ENCODE peak calls at places on chromosomes 11 and 22, in five cellular contexts. One of them, this sample, is unnamed.

GRCh38 chr22:50222508-50222907 is 21.7 kb downstream of the SELENOO start:
- DNase-seq in NCI-H510A: no peak
- DNase-seq in AG09309: no peak
- DNase-seq in stimulated activated CD4-positive, alpha-beta T cell treated with anti-CD3 and anti-CD28 coated beads, Interleukin-2, amount 100 ng/mL, for 24 hours: no peak
- DNase-seq in HTR-8/SVneo: no peak
- DNase-seq in this sample: no peak

GRCh38 chr11:35461917-35462316 is 42.6 kb upstream of the SLC1A2 start:
- DNase-seq in stimulated activated CD4-positive, alpha-beta T cell treated with anti-CD3 and anti-CD28 coated beads, Interleukin-2, amount 100 ng/mL, for 24 hours: no peak
- DNase-seq in HTR-8/SVneo: no peak
- DNase-seq in NCI-H510A: no peak
- DNase-seq in AG09309: no peak
- DNase-seq in this sample: no peak

GRCh38 chr11:130646881-130647280 is 198.4 kb downstream of the ADAMTS15 start:
- DNase-seq in AG09309: no peak
- DNase-seq in HTR-8/SVneo: no peak
- DNase-seq in stimulated activated CD4-positive, alpha-beta T cell treated with anti-CD3 and anti-CD28 coated beads, Interleukin-2, amount 100 ng/mL, for 24 hours: no peak
- DNase-seq in NCI-H510A: no peak
- DNase-seq in this sample: no peak

GRCh38 chr22:45934659-45935341 is 42.2 kb downstream of the WNT7B start:
- DNase-seq in stimulated activated CD4-positive, alpha-beta T cell treated with anti-CD3 and anti-CD28 coated beads, Interleukin-2, amount 100 ng/mL, for 24 hours: no peak
- DNase-seq in AG09309: peak; percentile 68
- DNase-seq in HTR-8/SVneo: peak; percentile 70
- DNase-seq in NCI-H510A: no peak
- DNase-seq in this sample: peak; percentile 79

GRCh38 chr22:22787805-22788459 is 99.7 kb upstream of the IGLL5 start:
- DNase-seq in HTR-8/SVneo: peak; percentile 11
- DNase-seq in AG09309: peak; percentile 1
- DNase-seq in stimulated activated CD4-positive, alpha-beta T cell treated with anti-CD3 and anti-CD28 coated beads, Interleukin-2, amount 100 ng/mL, for 24 hours: peak; percentile 76
- DNase-seq in NCI-H510A: peak; percentile 25
- DNase-seq in this sample: peak; percentile 72

GRCh38 chr11:63999349-64000025 is 13.2 kb downstream of the OTUB1 start:
- DNase-seq in stimulated activated CD4-positive, alpha-beta T cell treated with anti-CD3 and anti-CD28 coated beads, Interleukin-2, amount 100 ng/mL, for 24 hours: peak; percentile 68
- DNase-seq in HTR-8/SVneo: no peak
- DNase-seq in NCI-H510A: no peak
- DNase-seq in AG09309: no peak
- DNase-seq in this sample: peak; percentile 67

GRCh38 chr11:28144808-28145207 is 36.6 kb downstream of the METTL15 start:
- DNase-seq in HTR-8/SVneo: no peak
- DNase-seq in NCI-H510A: no peak
- DNase-seq in stimulated activated CD4-positive, alpha-beta T cell treated with anti-CD3 and anti-CD28 coated beads, Interleukin-2, amount 100 ng/mL, for 24 hours: no peak
- DNase-seq in AG09309: peak; percentile 14
- DNase-seq in this sample: no peak

GRCh38 chr11:48093323-48093722 is 113.0 kb downstream of the PTPRJ start:
- DNase-seq in NCI-H510A: no peak
- DNase-seq in AG09309: no peak
- DNase-seq in HTR-8/SVneo: no peak
- DNase-seq in stimulated activated CD4-positive, alpha-beta T cell treated with anti-CD3 and anti-CD28 coated beads, Interleukin-2, amount 100 ng/mL, for 24 hours: no peak
- DNase-seq in this sample: no peak

GRCh38 chr11:121358775-121359174 is 66.2 kb downstream of the SC5D start:
- DNase-seq in HTR-8/SVneo: no peak
- DNase-seq in stimulated activated CD4-positive, alpha-beta T cell treated with anti-CD3 and anti-CD28 coated beads, Interleukin-2, amount 100 ng/mL, for 24 hours: no peak
- DNase-seq in NCI-H510A: no peak
- DNase-seq in AG09309: no peak
- DNase-seq in this sample: no peak

GRCh38 chr11:1194977-1195689 is 27.7 kb upstream of the MUC5B start:
- DNase-seq in stimulated activated CD4-positive, alpha-beta T cell treated with anti-CD3 and anti-CD28 coated beads, Interleukin-2, amount 100 ng/mL, for 24 hours: no peak
- DNase-seq in HTR-8/SVneo: no peak
- DNase-seq in NCI-H510A: no peak
- DNase-seq in AG09309: no peak
- DNase-seq in this sample: no peak

GRCh38 chr11:9802291-9802861 is 138.5 kb downstream of the SWAP70 start:
- DNase-seq in HTR-8/SVneo: no peak
- DNase-seq in stimulated activated CD4-positive, alpha-beta T cell treated with anti-CD3 and anti-CD28 coated beads, Interleukin-2, amount 100 ng/mL, for 24 hours: no peak
- DNase-seq in AG09309: peak; percentile 91
- DNase-seq in NCI-H510A: no peak
- DNase-seq in this sample: peak; percentile 64

GRCh38 chr22:41603873-41604332 is 14.3 kb upstream of the PMM1 start:
- DNase-seq in NCI-H510A: no peak
- DNase-seq in AG09309: no peak
- DNase-seq in HTR-8/SVneo: no peak
- DNase-seq in stimulated activated CD4-positive, alpha-beta T cell treated with anti-CD3 and anti-CD28 coated beads, Interleukin-2, amount 100 ng/mL, for 24 hours: peak; percentile 69
- DNase-seq in this sample: no peak

GRCh38 chr11:100612766-100613165 is 74.3 kb upstream of the ARHGAP42 start:
- DNase-seq in HTR-8/SVneo: no peak
- DNase-seq in stimulated activated CD4-positive, alpha-beta T cell treated with anti-CD3 and anti-CD28 coated beads, Interleukin-2, amount 100 ng/mL, for 24 hours: no peak
- DNase-seq in NCI-H510A: no peak
- DNase-seq in AG09309: no peak
- DNase-seq in this sample: no peak

GRCh38 chr11:47268448-47269001 is 1.4 kb upstream of the MADD start:
- DNase-seq in NCI-H510A: no peak
- DNase-seq in AG09309: no peak
- DNase-seq in HTR-8/SVneo: no peak
- DNase-seq in stimulated activated CD4-positive, alpha-beta T cell treated with anti-CD3 and anti-CD28 coated beads, Interleukin-2, amount 100 ng/mL, for 24 hours: no peak
- DNase-seq in this sample: no peak

GRCh38 chr11:128367573-128367972 is 219.8 kb downstream of the ETS1 start:
- DNase-seq in stimulated activated CD4-positive, alpha-beta T cell treated with anti-CD3 and anti-CD28 coated beads, Interleukin-2, amount 100 ng/mL, for 24 hours: peak; percentile 29
- DNase-seq in HTR-8/SVneo: no peak
- DNase-seq in AG09309: no peak
- DNase-seq in NCI-H510A: no peak
- DNase-seq in this sample: no peak

GRCh38 chr11:17602105-17603001 is 55.3 kb downstream of the OTOG start:
- DNase-seq in NCI-H510A: no peak
- DNase-seq in AG09309: no peak
- DNase-seq in HTR-8/SVneo: no peak
- DNase-seq in stimulated activated CD4-positive, alpha-beta T cell treated with anti-CD3 and anti-CD28 coated beads, Interleukin-2, amount 100 ng/mL, for 24 hours: peak; percentile 8
- DNase-seq in this sample: peak; percentile 4

GRCh38 chr11:33052241-33052640 is 12.9 kb downstream of the TCP11L1 start:
- DNase-seq in AG09309: no peak
- DNase-seq in NCI-H510A: no peak
- DNase-seq in stimulated activated CD4-positive, alpha-beta T cell treated with anti-CD3 and anti-CD28 coated beads, Interleukin-2, amount 100 ng/mL, for 24 hours: no peak
- DNase-seq in HTR-8/SVneo: no peak
- DNase-seq in this sample: no peak

GRCh38 chr11:134040386-134041297 is 28.2 kb upstream of the JAM3 start:
- DNase-seq in NCI-H510A: no peak
- DNase-seq in HTR-8/SVneo: no peak
- DNase-seq in AG09309: no peak
- DNase-seq in stimulated activated CD4-positive, alpha-beta T cell treated with anti-CD3 and anti-CD28 coated beads, Interleukin-2, amount 100 ng/mL, for 24 hours: no peak
- DNase-seq in this sample: no peak

GRCh38 chr22:20354238-20354975 is 34.5 kb upstream of the DGCR6L start:
- DNase-seq in NCI-H510A: no peak
- DNase-seq in HTR-8/SVneo: no peak
- DNase-seq in AG09309: no peak
- DNase-seq in stimulated activated CD4-positive, alpha-beta T cell treated with anti-CD3 and anti-CD28 coated beads, Interleukin-2, amount 100 ng/mL, for 24 hours: no peak
- DNase-seq in this sample: no peak

GRCh38 chr11:198236-198806 is 5.4 kb downstream of the SCGB1C1 start:
- DNase-seq in stimulated activated CD4-positive, alpha-beta T cell treated with anti-CD3 and anti-CD28 coated beads, Interleukin-2, amount 100 ng/mL, for 24 hours: no peak
- DNase-seq in AG09309: no peak
- DNase-seq in HTR-8/SVneo: no peak
- DNase-seq in NCI-H510A: no peak
- DNase-seq in this sample: no peak

GRCh38 chr11:46865340-46865739 is 19.3 kb upstream of the CKAP5 start:
- DNase-seq in HTR-8/SVneo: no peak
- DNase-seq in stimulated activated CD4-positive, alpha-beta T cell treated with anti-CD3 and anti-CD28 coated beads, Interleukin-2, amount 100 ng/mL, for 24 hours: no peak
- DNase-seq in NCI-H510A: no peak
- DNase-seq in AG09309: peak; percentile 25
- DNase-seq in this sample: peak; percentile 75

GRCh38 chr11:75427181-75427580 is 5.8 kb downstream of the KLHL35 start:
- DNase-seq in HTR-8/SVneo: no peak
- DNase-seq in AG09309: no peak
- DNase-seq in stimulated activated CD4-positive, alpha-beta T cell treated with anti-CD3 and anti-CD28 coated beads, Interleukin-2, amount 100 ng/mL, for 24 hours: no peak
- DNase-seq in NCI-H510A: no peak
- DNase-seq in this sample: no peak

GRCh38 chr11:28581286-28582242 is 473.4 kb downstream of the METTL15 start:
- DNase-seq in AG09309: peak; percentile 46
- DNase-seq in NCI-H510A: no peak
- DNase-seq in HTR-8/SVneo: no peak
- DNase-seq in stimulated activated CD4-positive, alpha-beta T cell treated with anti-CD3 and anti-CD28 coated beads, Interleukin-2, amount 100 ng/mL, for 24 hours: no peak
- DNase-seq in this sample: no peak

GRCh38 chr22:24441406-24442351 is 14.3 kb downstream of the ADORA2A start:
- DNase-seq in NCI-H510A: no peak
- DNase-seq in AG09309: no peak
- DNase-seq in HTR-8/SVneo: no peak
- DNase-seq in stimulated activated CD4-positive, alpha-beta T cell treated with anti-CD3 and anti-CD28 coated beads, Interleukin-2, amount 100 ng/mL, for 24 hours: no peak
- DNase-seq in this sample: no peak

GRCh38 chr11:118605116-118605867 is 2.1 kb upstream of the PHLDB1 start:
- DNase-seq in HTR-8/SVneo: no peak
- DNase-seq in NCI-H510A: no peak
- DNase-seq in AG09309: peak; percentile 84
- DNase-seq in stimulated activated CD4-positive, alpha-beta T cell treated with anti-CD3 and anti-CD28 coated beads, Interleukin-2, amount 100 ng/mL, for 24 hours: no peak
- DNase-seq in this sample: peak; percentile 84

GRCh38 chr11:19672591-19673206 is 39.9 kb upstream of the NAV2 start:
- DNase-seq in HTR-8/SVneo: no peak
- DNase-seq in stimulated activated CD4-positive, alpha-beta T cell treated with anti-CD3 and anti-CD28 coated beads, Interleukin-2, amount 100 ng/mL, for 24 hours: no peak
- DNase-seq in AG09309: no peak
- DNase-seq in NCI-H510A: no peak
- DNase-seq in this sample: no peak

This sample was measured in GM03348.